ENCODE peak calls at places on chromosomes 3 and 15, in six cellular contexts. M is epithelial cell of esophagus, J is mesenchymal stem cell, A is NB4, H is psoas muscle, T is AG09309. W is an unnamed sample.

GRCh38 chr3:173622156-173622555 is 224.6 kb downstream of the NLGN1 start:
- DNase-seq in A (no peak), J (no peak), T (peak; percentile 84), M (no peak), H (no peak), W (no peak)

GRCh38 chr15:39514933-39515332 is 65.9 kb upstream of the THBS1 start:
- DNase-seq in J (no peak), T (no peak), A (no peak), H (no peak), M (no peak), W (no peak)

GRCh38 chr3:125349556-125350165 is 25.5 kb downstream of the ZNF148 start:
- DNase-seq in T (no peak), A (no peak), M (no peak), H (no peak), J (no peak), W (no peak)

GRCh38 chr3:123660900-123661299 is 76.0 kb upstream of the HACD2 start:
- DNase-seq in T (peak; percentile 96), J (peak; percentile 80), M (peak; percentile 72), A (no peak), H (peak; percentile 90), W (peak; percentile 66)

GRCh38 chr3:161171639-161172552 is 49.2 kb upstream of the NMD3 start:
- DNase-seq in T (no peak), A (no peak), M (peak; percentile 15), H (no peak), J (peak; percentile 46), W (no peak)

GRCh38 chr15:61794881-61795280 is 265.4 kb downstream of the VPS13C start:
- DNase-seq in J (no peak), H (no peak), A (no peak), T (no peak), M (peak; percentile 5), W (no peak)

GRCh38 chr15:77504310-77504709 is 83.6 kb downstream of the HMG20A start:
- DNase-seq in M (no peak), H (peak; percentile 82), A (no peak), J (no peak), T (no peak), W (peak; percentile 58)

GRCh38 chr15:70863450-70864218 is 9.7 kb upstream of the LARP6 start:
- DNase-seq in T (no peak), J (peak; percentile 82), M (peak; percentile 90), A (no peak), H (no peak), W (no peak)

GRCh38 chr3:194691481-194692281 is 6.0 kb downstream of the FAM43A start:
- DNase-seq in T (no peak), M (no peak), J (no peak), A (no peak), H (no peak), W (no peak)

GRCh38 chr3:42710323-42711021 is 7.9 kb upstream of the HHATL start:
- DNase-seq in J (no peak), A (no peak), H (peak; percentile 38), T (no peak), M (no peak), W (no peak)

GRCh38 chr3:78589778-78590177 is 1178.0 kb downstream of the ROBO1 start:
- DNase-seq in J (peak; percentile 30), A (no peak), M (no peak), H (no peak), T (no peak), W (no peak)

GRCh38 chr15:29994284-29994683 is 88.5 kb upstream of the GOLGA8J start:
- DNase-seq in J (no peak), H (no peak), T (no peak), A (no peak), M (no peak), W (peak; percentile 30)

GRCh38 chr3:79994397-79994796 is 226.6 kb upstream of the ROBO1 start:
- DNase-seq in T (no peak), A (peak; percentile 6), J (no peak), M (no peak), H (no peak), W (no peak)

GRCh38 chr3:12681586-12682371 is 17.9 kb upstream of the RAF1 start:
- DNase-seq in J (peak; percentile 76), A (peak; percentile 93), T (peak; percentile 68), M (peak; percentile 80), H (no peak), W (no peak)

GRCh38 chr15:60130398-60130797 is 126.3 kb downstream of the FOXB1 start:
- DNase-seq in J (no peak), M (no peak), A (no peak), T (no peak), H (no peak), W (no peak)

GRCh38 chr3:170632780-170633179 is 46.9 kb upstream of the SLC7A14 start:
- DNase-seq in M (peak; percentile 71), T (no peak), J (no peak), A (no peak), H (no peak), W (no peak)

GRCh38 chr3:131549340-131549739 is 46.6 kb upstream of the MRPL3 start:
- DNase-seq in H (no peak), T (no peak), M (peak; percentile 15), A (peak; percentile 25), J (no peak), W (no peak)

GRCh38 chr15:78085928-78086327 is 6.4 kb upstream of the SH2D7 start:
- DNase-seq in M (peak; percentile 42), A (no peak), H (no peak), T (no peak), J (no peak), W (no peak)

GRCh38 chr15:83248151-83248851 is 36.2 kb downstream of the BNC1 start:
- DNase-seq in A (peak; percentile 68), M (peak; percentile 70), J (peak; percentile 75), T (peak; percentile 21), H (no peak), W (peak; percentile 47)

GRCh38 chr3:49104427-49105291 is at the start of gene QARS1:
- DNase-seq in H (peak; percentile 96), J (peak; percentile 96), T (peak; percentile 52), A (peak; percentile 94), M (peak; percentile 93), W (peak; percentile 96)

GRCh38 chr15:101488300-101489164 is 975 bp downstream of the PCSK6 start:
- DNase-seq in A (peak; percentile 21), J (no peak), M (no peak), H (no peak), T (no peak), W (no peak)

GRCh38 chr3:45684327-45684892 is 4.8 kb upstream of the SACM1L start:
- DNase-seq in A (no peak), H (no peak), M (no peak), J (no peak), T (no peak), W (no peak)

GRCh38 chr15:75163150-75163564 is 38.5 kb upstream of the C15orf39 start:
- DNase-seq in T (no peak), H (no peak), M (no peak), J (no peak), A (no peak), W (no peak)

GRCh38 chr3:59006791-59007517 is 42.9 kb downstream of the CFAP20DC start:
- DNase-seq in T (no peak), M (peak; percentile 46), J (peak; percentile 21), A (no peak), H (peak; percentile 56), W (no peak)

GRCh38 chr15:57685719-57686118 is 20.8 kb upstream of the POLR2M start:
- DNase-seq in M (no peak), T (no peak), A (no peak), H (no peak), J (no peak), W (no peak)

GRCh38 chr3:114552527-114552812 is 258.6 kb downstream of the TIGIT start:
- DNase-seq in T (peak; percentile 11), J (no peak), M (no peak), A (no peak), H (no peak), W (no peak)
- H3K4me3 ChIP-seq in T (no peak overlapping the region), J (no peak overlapping the region), M (no peak overlapping the region), A (no peak overlapping the region), H (no peak overlapping the region), W (no peak overlapping the region)

GRCh38 chr3:57691411-57692133 is 1.3 kb downstream of the DENND6A start:
- DNase-seq in A (peak; percentile 25), J (peak; percentile 28), M (no peak), H (no peak), T (no peak), W (peak; percentile 18)
- H3K4me3 ChIP-seq in A (peak overlapping the region; percentile 78), J (peak overlapping the region; percentile 34), M (peak overlapping the region; percentile 65), H (peak overlapping the region; percentile 99), T (peak overlapping the region; percentile 57), W (peak overlapping the region; percentile 93)

DNA sequence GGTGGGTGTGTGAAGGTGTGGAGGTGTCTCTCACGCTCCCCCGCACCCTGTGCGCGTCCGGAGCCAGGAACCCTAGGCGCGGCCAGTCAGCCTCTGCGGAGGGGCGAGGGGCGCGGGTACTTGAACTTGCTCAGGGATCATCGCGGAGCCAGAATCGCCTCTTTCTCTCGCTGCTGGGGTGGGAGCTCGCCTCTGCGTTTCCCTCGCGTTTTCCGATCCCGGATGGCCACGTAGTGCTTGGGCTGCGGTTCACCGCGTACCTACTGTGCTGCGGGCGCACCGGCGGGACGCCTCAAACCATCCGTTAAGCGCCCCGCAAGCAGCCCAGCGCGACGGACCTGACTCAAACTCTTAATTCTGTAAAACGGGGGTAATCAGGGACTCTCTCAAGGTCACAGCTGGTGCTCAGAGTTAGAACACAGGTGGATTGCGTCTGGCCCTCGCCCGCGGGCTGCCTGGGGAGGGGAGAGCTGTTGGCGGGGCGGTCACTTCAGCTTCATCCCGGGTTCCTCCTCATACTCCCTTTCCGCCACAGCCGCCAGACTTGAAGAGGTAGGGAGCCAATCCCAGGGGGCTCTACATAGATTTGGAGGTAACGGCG is 686 bp downstream of the MYRIP start:
- DNase-seq in A (no peak), M (no peak), T (no peak), H (peak; percentile 42), J (no peak), W (no peak)
- H3K4me3 ChIP-seq in A (no peak overlapping the region), M (peak overlapping the region; percentile 29), T (peak overlapping the region; percentile 16), H (peak overlapping the region; percentile 75), J (peak overlapping the region; percentile 57), W (peak overlapping the region; percentile 50)

DNA sequence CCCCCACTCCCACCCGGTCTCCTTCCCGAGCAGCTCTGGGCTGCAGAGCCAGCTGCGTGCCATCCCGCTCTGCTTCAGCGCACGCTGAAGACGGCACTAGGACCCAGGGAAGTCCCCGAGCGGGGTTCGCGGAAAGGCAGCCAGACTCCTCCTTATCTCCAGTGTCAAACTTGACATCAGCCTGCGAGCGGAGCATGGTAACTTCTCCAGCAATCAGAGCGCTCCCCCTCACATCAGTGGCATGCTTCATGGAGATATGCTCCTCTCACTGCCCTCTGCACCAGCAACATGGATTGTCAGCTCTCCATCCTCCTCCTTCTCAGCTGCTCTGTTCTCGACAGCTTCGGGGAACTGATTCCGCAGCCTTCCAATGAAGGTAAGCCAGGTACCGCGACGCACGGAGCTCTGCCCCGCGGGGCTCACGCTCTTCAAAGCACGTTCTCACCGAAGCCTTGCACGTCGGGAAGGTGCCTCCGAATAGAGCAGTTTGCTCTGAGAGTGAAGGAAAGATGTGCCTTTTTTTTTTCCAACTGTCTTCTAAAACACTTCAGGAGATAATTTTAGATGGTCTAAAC is at the start of gene EPHA3:
- DNase-seq in J (peak; percentile 63), A (no peak), T (peak; percentile 5), M (peak; percentile 78), H (peak; percentile 85), W (peak; percentile 30)
- H3K4me3 ChIP-seq in J (peak within 1 kb of the TSS; percentile 53), A (no peak within 1 kb of the TSS), T (peak within 1 kb of the TSS; percentile 48), M (peak within 1 kb of the TSS; percentile 54), H (peak within 1 kb of the TSS; percentile 59), W (no peak within 1 kb of the TSS)

W was measured in small intestine.